ENCODE peak calls at places on chromosomes 1 and 21, in five cellular contexts. One of them, this sample, is unnamed.

GRCh38 chr1:162366671-162367070 is 10.0 kb downstream of the SPATA46 start:
- DNase-seq in cardiac muscle cell: no peak
- DNase-seq in stimulated activated CD4-positive, alpha-beta T cell treated with anti-CD3 and anti-CD28 coated beads, Interleukin-12 subunit alpha, Interleukin-12 subunit beta, amount 100 ng/mL, for 4 hours: no peak
- DNase-seq in activated T-helper 1 cell treated with anti-CD3 and anti-CD28 coated beads, Interleukin-2, amount 50 U/mL, for 16 hours: no peak
- DNase-seq in HFFc6: no peak
- DNase-seq in this sample: no peak

GRCh38 chr1:163799190-163799805 is 477.5 kb downstream of the NUF2 start:
- DNase-seq in stimulated activated CD4-positive, alpha-beta T cell treated with anti-CD3 and anti-CD28 coated beads, Interleukin-12 subunit alpha, Interleukin-12 subunit beta, amount 100 ng/mL, for 4 hours: no peak
- DNase-seq in activated T-helper 1 cell treated with anti-CD3 and anti-CD28 coated beads, Interleukin-2, amount 50 U/mL, for 16 hours: no peak
- DNase-seq in cardiac muscle cell: no peak
- DNase-seq in HFFc6: no peak
- DNase-seq in this sample: no peak

GRCh38 chr21:21029159-21029558 is 30.9 kb downstream of the NCAM2 start:
- DNase-seq in cardiac muscle cell: peak
- DNase-seq in activated T-helper 1 cell treated with anti-CD3 and anti-CD28 coated beads, Interleukin-2, amount 50 U/mL, for 16 hours: no peak
- DNase-seq in stimulated activated CD4-positive, alpha-beta T cell treated with anti-CD3 and anti-CD28 coated beads, Interleukin-12 subunit alpha, Interleukin-12 subunit beta, amount 100 ng/mL, for 4 hours: no peak
- DNase-seq in HFFc6: no peak
- DNase-seq in this sample: no peak

GRCh38 chr1:182029379-182030331 is 31.9 kb downstream of the ZNF648 start:
- DNase-seq in activated T-helper 1 cell treated with anti-CD3 and anti-CD28 coated beads, Interleukin-2, amount 50 U/mL, for 16 hours: peak
- DNase-seq in cardiac muscle cell: peak
- DNase-seq in stimulated activated CD4-positive, alpha-beta T cell treated with anti-CD3 and anti-CD28 coated beads, Interleukin-12 subunit alpha, Interleukin-12 subunit beta, amount 100 ng/mL, for 4 hours: peak
- DNase-seq in HFFc6: peak
- DNase-seq in this sample: peak

GRCh38 chr1:22814176-22815042 is 103.8 kb downstream of the EPHB2 start:
- DNase-seq in HFFc6: no peak
- DNase-seq in stimulated activated CD4-positive, alpha-beta T cell treated with anti-CD3 and anti-CD28 coated beads, Interleukin-12 subunit alpha, Interleukin-12 subunit beta, amount 100 ng/mL, for 4 hours: no peak
- DNase-seq in cardiac muscle cell: no peak
- DNase-seq in activated T-helper 1 cell treated with anti-CD3 and anti-CD28 coated beads, Interleukin-2, amount 50 U/mL, for 16 hours: no peak
- DNase-seq in this sample: no peak

GRCh38 chr1:243882276-243882675 is 32.2 kb upstream of the AKT3 start:
- DNase-seq in stimulated activated CD4-positive, alpha-beta T cell treated with anti-CD3 and anti-CD28 coated beads, Interleukin-12 subunit alpha, Interleukin-12 subunit beta, amount 100 ng/mL, for 4 hours: no peak
- DNase-seq in cardiac muscle cell: peak
- DNase-seq in activated T-helper 1 cell treated with anti-CD3 and anti-CD28 coated beads, Interleukin-2, amount 50 U/mL, for 16 hours: no peak
- DNase-seq in HFFc6: peak
- DNase-seq in this sample: no peak

GRCh38 chr1:28983091-28983490 is 68.7 kb downstream of the EPB41 start:
- DNase-seq in stimulated activated CD4-positive, alpha-beta T cell treated with anti-CD3 and anti-CD28 coated beads, Interleukin-12 subunit alpha, Interleukin-12 subunit beta, amount 100 ng/mL, for 4 hours: no peak
- DNase-seq in cardiac muscle cell: no peak
- DNase-seq in HFFc6: no peak
- DNase-seq in activated T-helper 1 cell treated with anti-CD3 and anti-CD28 coated beads, Interleukin-2, amount 50 U/mL, for 16 hours: no peak
- DNase-seq in this sample: no peak

GRCh38 chr1:71668059-71668458 is 587.2 kb upstream of the ZRANB2 start:
- DNase-seq in stimulated activated CD4-positive, alpha-beta T cell treated with anti-CD3 and anti-CD28 coated beads, Interleukin-12 subunit alpha, Interleukin-12 subunit beta, amount 100 ng/mL, for 4 hours: no peak
- DNase-seq in activated T-helper 1 cell treated with anti-CD3 and anti-CD28 coated beads, Interleukin-2, amount 50 U/mL, for 16 hours: no peak
- DNase-seq in HFFc6: no peak
- DNase-seq in cardiac muscle cell: no peak
- DNase-seq in this sample: no peak

GRCh38 chr1:24363994-24364393 is 44.8 kb downstream of the GRHL3 start:
- DNase-seq in stimulated activated CD4-positive, alpha-beta T cell treated with anti-CD3 and anti-CD28 coated beads, Interleukin-12 subunit alpha, Interleukin-12 subunit beta, amount 100 ng/mL, for 4 hours: no peak
- DNase-seq in activated T-helper 1 cell treated with anti-CD3 and anti-CD28 coated beads, Interleukin-2, amount 50 U/mL, for 16 hours: no peak
- DNase-seq in HFFc6: no peak
- DNase-seq in cardiac muscle cell: no peak
- DNase-seq in this sample: no peak

GRCh38 chr1:151165281-151165737 is 393 bp downstream of the LYSMD1 start:
- DNase-seq in HFFc6: no peak
- DNase-seq in stimulated activated CD4-positive, alpha-beta T cell treated with anti-CD3 and anti-CD28 coated beads, Interleukin-12 subunit alpha, Interleukin-12 subunit beta, amount 100 ng/mL, for 4 hours: no peak
- DNase-seq in activated T-helper 1 cell treated with anti-CD3 and anti-CD28 coated beads, Interleukin-2, amount 50 U/mL, for 16 hours: no peak
- DNase-seq in cardiac muscle cell: peak
- DNase-seq in this sample: no peak

GRCh38 chr1:201930137-201930536 is 16.2 kb downstream of the LMOD1 start:
- DNase-seq in stimulated activated CD4-positive, alpha-beta T cell treated with anti-CD3 and anti-CD28 coated beads, Interleukin-12 subunit alpha, Interleukin-12 subunit beta, amount 100 ng/mL, for 4 hours: no peak
- DNase-seq in cardiac muscle cell: no peak
- DNase-seq in HFFc6: no peak
- DNase-seq in activated T-helper 1 cell treated with anti-CD3 and anti-CD28 coated beads, Interleukin-2, amount 50 U/mL, for 16 hours: no peak
- DNase-seq in this sample: no peak

GRCh38 chr1:155003766-155004351 is 1.3 kb downstream of the ZBTB7B start:
- DNase-seq in cardiac muscle cell: peak
- DNase-seq in stimulated activated CD4-positive, alpha-beta T cell treated with anti-CD3 and anti-CD28 coated beads, Interleukin-12 subunit alpha, Interleukin-12 subunit beta, amount 100 ng/mL, for 4 hours: no peak
- DNase-seq in HFFc6: peak
- DNase-seq in activated T-helper 1 cell treated with anti-CD3 and anti-CD28 coated beads, Interleukin-2, amount 50 U/mL, for 16 hours: no peak
- DNase-seq in this sample: no peak

GRCh38 chr1:6869002-6869380 is 83.7 kb downstream of the CAMTA1 start:
- DNase-seq in HFFc6: no peak
- DNase-seq in activated T-helper 1 cell treated with anti-CD3 and anti-CD28 coated beads, Interleukin-2, amount 50 U/mL, for 16 hours: no peak
- DNase-seq in cardiac muscle cell: no peak
- DNase-seq in stimulated activated CD4-positive, alpha-beta T cell treated with anti-CD3 and anti-CD28 coated beads, Interleukin-12 subunit alpha, Interleukin-12 subunit beta, amount 100 ng/mL, for 4 hours: no peak
- DNase-seq in this sample: no peak

GRCh38 chr1:150613061-150613920 is 16.1 kb downstream of the ENSA start:
- DNase-seq in stimulated activated CD4-positive, alpha-beta T cell treated with anti-CD3 and anti-CD28 coated beads, Interleukin-12 subunit alpha, Interleukin-12 subunit beta, amount 100 ng/mL, for 4 hours: no peak
- DNase-seq in HFFc6: peak
- DNase-seq in cardiac muscle cell: peak
- DNase-seq in activated T-helper 1 cell treated with anti-CD3 and anti-CD28 coated beads, Interleukin-2, amount 50 U/mL, for 16 hours: no peak
- DNase-seq in this sample: no peak

GRCh38 chr1:99247199-99247598 is 17.1 kb upstream of the PLPPR4 start:
- DNase-seq in HFFc6: no peak
- DNase-seq in activated T-helper 1 cell treated with anti-CD3 and anti-CD28 coated beads, Interleukin-2, amount 50 U/mL, for 16 hours: no peak
- DNase-seq in stimulated activated CD4-positive, alpha-beta T cell treated with anti-CD3 and anti-CD28 coated beads, Interleukin-12 subunit alpha, Interleukin-12 subunit beta, amount 100 ng/mL, for 4 hours: no peak
- DNase-seq in cardiac muscle cell: no peak
- DNase-seq in this sample: no peak

GRCh38 chr1:158019177-158019868 is 25.9 kb downstream of the KIRREL1 start:
- DNase-seq in cardiac muscle cell: peak
- DNase-seq in activated T-helper 1 cell treated with anti-CD3 and anti-CD28 coated beads, Interleukin-2, amount 50 U/mL, for 16 hours: no peak
- DNase-seq in stimulated activated CD4-positive, alpha-beta T cell treated with anti-CD3 and anti-CD28 coated beads, Interleukin-12 subunit alpha, Interleukin-12 subunit beta, amount 100 ng/mL, for 4 hours: no peak
- DNase-seq in HFFc6: peak
- DNase-seq in this sample: no peak

GRCh38 chr21:31273278-31273677 is 70.8 kb downstream of the TIAM1 start:
- DNase-seq in activated T-helper 1 cell treated with anti-CD3 and anti-CD28 coated beads, Interleukin-2, amount 50 U/mL, for 16 hours: no peak
- DNase-seq in cardiac muscle cell: no peak
- DNase-seq in stimulated activated CD4-positive, alpha-beta T cell treated with anti-CD3 and anti-CD28 coated beads, Interleukin-12 subunit alpha, Interleukin-12 subunit beta, amount 100 ng/mL, for 4 hours: no peak
- DNase-seq in HFFc6: no peak
- DNase-seq in this sample: no peak

GRCh38 chr1:85049735-85050166 is 1.5 kb upstream of the MCOLN3 start:
- DNase-seq in HFFc6: no peak
- DNase-seq in activated T-helper 1 cell treated with anti-CD3 and anti-CD28 coated beads, Interleukin-2, amount 50 U/mL, for 16 hours: no peak
- DNase-seq in stimulated activated CD4-positive, alpha-beta T cell treated with anti-CD3 and anti-CD28 coated beads, Interleukin-12 subunit alpha, Interleukin-12 subunit beta, amount 100 ng/mL, for 4 hours: no peak
- DNase-seq in cardiac muscle cell: no peak
- DNase-seq in this sample: no peak

GRCh38 chr1:241701483-241702290 is 49.6 kb downstream of the WDR64 start:
- DNase-seq in cardiac muscle cell: no peak
- DNase-seq in activated T-helper 1 cell treated with anti-CD3 and anti-CD28 coated beads, Interleukin-2, amount 50 U/mL, for 16 hours: no peak
- DNase-seq in stimulated activated CD4-positive, alpha-beta T cell treated with anti-CD3 and anti-CD28 coated beads, Interleukin-12 subunit alpha, Interleukin-12 subunit beta, amount 100 ng/mL, for 4 hours: no peak
- DNase-seq in HFFc6: no peak
- DNase-seq in this sample: no peak

GRCh38 chr1:167095368-167095767 is 1.5 kb downstream of the STYXL2 start:
- DNase-seq in cardiac muscle cell: peak
- DNase-seq in activated T-helper 1 cell treated with anti-CD3 and anti-CD28 coated beads, Interleukin-2, amount 50 U/mL, for 16 hours: no peak
- DNase-seq in stimulated activated CD4-positive, alpha-beta T cell treated with anti-CD3 and anti-CD28 coated beads, Interleukin-12 subunit alpha, Interleukin-12 subunit beta, amount 100 ng/mL, for 4 hours: no peak
- DNase-seq in HFFc6: peak
- DNase-seq in this sample: peak

GRCh38 chr1:231786126-231786525 is 159.5 kb downstream of the DISC1 start:
- DNase-seq in stimulated activated CD4-positive, alpha-beta T cell treated with anti-CD3 and anti-CD28 coated beads, Interleukin-12 subunit alpha, Interleukin-12 subunit beta, amount 100 ng/mL, for 4 hours: no peak
- DNase-seq in HFFc6: no peak
- DNase-seq in cardiac muscle cell: no peak
- DNase-seq in activated T-helper 1 cell treated with anti-CD3 and anti-CD28 coated beads, Interleukin-2, amount 50 U/mL, for 16 hours: no peak
- DNase-seq in this sample: no peak

GRCh38 chr1:214513394-214513793 is 38.0 kb downstream of the PTPN14 start:
- DNase-seq in cardiac muscle cell: peak
- DNase-seq in HFFc6: no peak
- DNase-seq in activated T-helper 1 cell treated with anti-CD3 and anti-CD28 coated beads, Interleukin-2, amount 50 U/mL, for 16 hours: no peak
- DNase-seq in stimulated activated CD4-positive, alpha-beta T cell treated with anti-CD3 and anti-CD28 coated beads, Interleukin-12 subunit alpha, Interleukin-12 subunit beta, amount 100 ng/mL, for 4 hours: no peak
- DNase-seq in this sample: no peak

GRCh38 chr1:30705673-30706072 is 17.7 kb downstream of the MATN1 start:
- DNase-seq in HFFc6: no peak
- DNase-seq in activated T-helper 1 cell treated with anti-CD3 and anti-CD28 coated beads, Interleukin-2, amount 50 U/mL, for 16 hours: no peak
- DNase-seq in stimulated activated CD4-positive, alpha-beta T cell treated with anti-CD3 and anti-CD28 coated beads, Interleukin-12 subunit alpha, Interleukin-12 subunit beta, amount 100 ng/mL, for 4 hours: no peak
- DNase-seq in cardiac muscle cell: no peak
- DNase-seq in this sample: no peak

GRCh38 chr1:67135354-67135753 is 584 bp upstream of the C1orf141 start:
- DNase-seq in activated T-helper 1 cell treated with anti-CD3 and anti-CD28 coated beads, Interleukin-2, amount 50 U/mL, for 16 hours: no peak
- DNase-seq in stimulated activated CD4-positive, alpha-beta T cell treated with anti-CD3 and anti-CD28 coated beads, Interleukin-12 subunit alpha, Interleukin-12 subunit beta, amount 100 ng/mL, for 4 hours: no peak
- DNase-seq in HFFc6: peak
- DNase-seq in cardiac muscle cell: peak
- DNase-seq in this sample: no peak

GRCh38 chr1:78370356-78370755 is 120.4 kb upstream of the PTGFR start:
- DNase-seq in HFFc6: peak
- DNase-seq in cardiac muscle cell: peak
- DNase-seq in activated T-helper 1 cell treated with anti-CD3 and anti-CD28 coated beads, Interleukin-2, amount 50 U/mL, for 16 hours: no peak
- DNase-seq in stimulated activated CD4-positive, alpha-beta T cell treated with anti-CD3 and anti-CD28 coated beads, Interleukin-12 subunit alpha, Interleukin-12 subunit beta, amount 100 ng/mL, for 4 hours: no peak
- DNase-seq in this sample: no peak

GRCh38 chr1:14929547-14930223 is 223.9 kb upstream of the TMEM51 start:
- DNase-seq in activated T-helper 1 cell treated with anti-CD3 and anti-CD28 coated beads, Interleukin-2, amount 50 U/mL, for 16 hours: no peak
- DNase-seq in cardiac muscle cell: peak
- DNase-seq in HFFc6: peak
- DNase-seq in stimulated activated CD4-positive, alpha-beta T cell treated with anti-CD3 and anti-CD28 coated beads, Interleukin-12 subunit alpha, Interleukin-12 subunit beta, amount 100 ng/mL, for 4 hours: no peak
- DNase-seq in this sample: peak

GRCh38 chr1:85319931-85320330 is 43.5 kb upstream of the BCL10 start:
- DNase-seq in activated T-helper 1 cell treated with anti-CD3 and anti-CD28 coated beads, Interleukin-2, amount 50 U/mL, for 16 hours: no peak
- DNase-seq in cardiac muscle cell: peak
- DNase-seq in stimulated activated CD4-positive, alpha-beta T cell treated with anti-CD3 and anti-CD28 coated beads, Interleukin-12 subunit alpha, Interleukin-12 subunit beta, amount 100 ng/mL, for 4 hours: no peak
- DNase-seq in HFFc6: no peak
- DNase-seq in this sample: no peak

GRCh38 chr1:9078035-9078948 is 8.9 kb upstream of the SLC2A5 start:
- DNase-seq in activated T-helper 1 cell treated with anti-CD3 and anti-CD28 coated beads, Interleukin-2, amount 50 U/mL, for 16 hours: no peak
- DNase-seq in stimulated activated CD4-positive, alpha-beta T cell treated with anti-CD3 and anti-CD28 coated beads, Interleukin-12 subunit alpha, Interleukin-12 subunit beta, amount 100 ng/mL, for 4 hours: no peak
- DNase-seq in HFFc6: peak
- DNase-seq in cardiac muscle cell: peak
- DNase-seq in this sample: no peak

GRCh38 chr21:34367320-34367935 is 3.6 kb downstream of the KCNE2 start:
- DNase-seq in HFFc6: peak
- DNase-seq in stimulated activated CD4-positive, alpha-beta T cell treated with anti-CD3 and anti-CD28 coated beads, Interleukin-12 subunit alpha, Interleukin-12 subunit beta, amount 100 ng/mL, for 4 hours: peak
- DNase-seq in activated T-helper 1 cell treated with anti-CD3 and anti-CD28 coated beads, Interleukin-2, amount 50 U/mL, for 16 hours: no peak
- DNase-seq in cardiac muscle cell: peak
- DNase-seq in this sample: no peak